ENCODE peak calls at places on chromosomes 3 and 15, in eight cellular contexts. M, F, R, J, K, B, D and W are unnamed samples.

GRCh38 chr3:195073866-195074860 is 196.8 kb downstream of the XXYLT1 start:
- DNase-seq in M (no peak), F (no peak), R (no peak), J (no peak), K (no peak), B (no peak), D (no peak), W (no peak)

GRCh38 chr3:66719796-66720195 is 219.0 kb upstream of the LRIG1 start:
- DNase-seq in M (no peak), F (no peak), R (peak; percentile 53), J (no peak), K (no peak), B (no peak), D (no peak), W (no peak)

GRCh38 chr3:185764168-185764988 is 60.5 kb downstream of the IGF2BP2 start:
- DNase-seq in M (no peak), F (no peak), R (no peak), J (no peak), K (no peak), B (peak; percentile 81), D (peak; percentile 54), W (no peak)

GRCh38 chr3:167350245-167350862 is 29.7 kb downstream of the ZBBX start:
- DNase-seq in M (peak; percentile 36), F (no peak), R (no peak), J (peak; percentile 9), K (peak; percentile 59), B (peak; percentile 37), D (no peak), W (no peak)

GRCh38 chr15:81410318-81410753 is 36.3 kb upstream of the TMC3 start:
- DNase-seq in M (peak; percentile 72), F (peak; percentile 39), R (no peak), J (peak; percentile 44), K (peak; percentile 78), B (peak; percentile 91), D (peak; percentile 74), W (no peak)

GRCh38 chr3:31724144-31724543 is 191.4 kb downstream of the STT3B start:
- DNase-seq in M (no peak), F (no peak), R (no peak), J (no peak), K (no peak), B (no peak), D (no peak), W (no peak)

GRCh38 chr3:15331606-15332404 is 581 bp downstream of the SH3BP5 start:
- DNase-seq in M (no peak), F (peak; percentile 60), R (no peak), J (peak; percentile 70), K (peak; percentile 24), B (peak; percentile 66), D (peak; percentile 27), W (peak; percentile 74)

GRCh38 chr3:64084640-64085039 is 61.3 kb upstream of the PSMD6 start:
- DNase-seq in M (no peak), F (no peak), R (no peak), J (no peak), K (peak; percentile 84), B (peak; percentile 75), D (peak; percentile 91), W (no peak)

GRCh38 chr3:43144811-43145490 is 39.1 kb upstream of the POMGNT2 start:
- DNase-seq in M (no peak), F (peak; percentile 19), R (peak; percentile 91), J (no peak), K (peak; percentile 76), B (peak; percentile 85), D (peak; percentile 59), W (no peak)

GRCh38 chr3:71247948-71248315 is 335.6 kb downstream of the FOXP1 start:
- DNase-seq in M (no peak), F (no peak), R (no peak), J (no peak), K (no peak), B (no peak), D (no peak), W (no peak)

GRCh38 chr3:125587039-125587664 is 8.1 kb downstream of the OSBPL11 start:
- DNase-seq in M (no peak), F (no peak), R (no peak), J (no peak), K (peak; percentile 4), B (peak; percentile 17), D (peak; percentile 18), W (no peak)

GRCh38 chr3:39134305-39134704 is 19.1 kb downstream of the CSRNP1 start:
- DNase-seq in M (no peak), F (no peak), R (no peak), J (no peak), K (no peak), B (no peak), D (no peak), W (no peak)

GRCh38 chr3:129001817-129002572 is 891 bp downstream of the EFCC1 start:
- DNase-seq in M (peak; percentile 51), F (no peak), R (no peak), J (no peak), K (no peak), B (peak; percentile 39), D (no peak), W (no peak)

DNA sequence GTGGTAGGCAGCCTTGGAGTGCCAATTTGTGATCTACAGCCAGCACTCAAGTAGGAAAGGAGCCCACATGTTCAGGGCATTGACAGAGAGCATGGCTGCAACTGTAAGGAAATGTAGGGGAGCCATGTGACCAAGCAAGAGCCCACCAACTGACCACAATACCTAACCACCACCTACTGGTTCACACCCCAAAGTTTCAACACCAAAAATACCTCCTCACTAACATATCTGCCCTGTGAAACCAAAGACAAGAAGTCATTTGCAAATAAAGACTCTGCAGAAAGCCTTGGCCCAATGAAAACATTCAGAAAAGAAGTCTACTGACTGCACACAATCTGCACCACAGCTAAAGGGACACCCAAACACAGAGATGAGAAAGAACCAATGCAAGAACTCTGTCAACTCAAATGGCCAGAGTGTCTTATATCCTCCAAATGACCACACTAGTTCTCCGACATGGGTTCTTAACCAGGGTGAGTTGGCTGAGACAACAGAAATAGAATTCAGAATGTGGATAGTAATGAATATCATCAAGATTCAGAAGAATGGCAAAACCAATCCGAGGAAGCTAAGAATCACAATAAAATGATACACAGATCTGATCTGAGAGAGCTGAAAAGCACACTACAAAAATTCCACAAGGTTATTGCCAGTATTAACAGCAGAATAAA is 40.6 kb downstream of the SLC9C1 start:
- DNase-seq in M (no peak), F (no peak), R (no peak), J (no peak), K (no peak), B (no peak), D (no peak), W (no peak)
- H3K36me3 ChIP-seq in M (no peaks in the 10 kb centered on the region), F (no peaks in the 10 kb centered on the region), R (no peaks in the 10 kb centered on the region), J (no peaks in the 10 kb centered on the region), K (no peaks in the 10 kb centered on the region), B (no peaks in the 10 kb centered on the region), D (no peaks in the 10 kb centered on the region), W (no peaks in the 10 kb centered on the region)

DNA sequence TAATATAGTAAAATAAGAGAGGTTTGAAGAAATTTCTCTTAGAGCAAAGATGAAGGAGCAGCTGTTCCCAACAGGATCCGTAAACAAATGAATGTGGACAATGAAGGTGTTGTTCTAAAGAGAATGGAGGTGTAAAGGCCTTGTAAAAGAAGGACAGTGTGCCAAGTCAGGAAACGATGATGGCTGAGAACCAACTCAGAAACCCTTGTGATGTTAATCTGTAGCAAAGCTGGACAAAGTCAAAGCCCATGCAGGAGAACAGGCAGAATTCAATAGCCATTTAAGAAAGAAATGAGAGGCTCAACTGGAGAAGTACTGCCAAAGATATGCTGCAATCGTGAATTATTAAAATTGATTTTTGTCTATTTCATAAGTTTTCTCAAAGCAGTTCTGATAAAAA is 192.2 kb downstream of the MBNL1 start:
- DNase-seq in M (no peak), F (no peak), R (no peak), J (no peak), K (no peak), B (no peak), D (no peak), W (no peak)
- H3K36me3 ChIP-seq in M (peaks cover 33% of the 10 kb centered on the region), F (peaks cover 2% of the 10 kb centered on the region), R (peaks cover 6% of the 10 kb centered on the region), J (no peaks in the 10 kb centered on the region), K (peaks cover 43% of the 10 kb centered on the region), B (peaks cover 69% of the 10 kb centered on the region), D (peaks cover 27% of the 10 kb centered on the region), W (no peaks in the 10 kb centered on the region)

DNA sequence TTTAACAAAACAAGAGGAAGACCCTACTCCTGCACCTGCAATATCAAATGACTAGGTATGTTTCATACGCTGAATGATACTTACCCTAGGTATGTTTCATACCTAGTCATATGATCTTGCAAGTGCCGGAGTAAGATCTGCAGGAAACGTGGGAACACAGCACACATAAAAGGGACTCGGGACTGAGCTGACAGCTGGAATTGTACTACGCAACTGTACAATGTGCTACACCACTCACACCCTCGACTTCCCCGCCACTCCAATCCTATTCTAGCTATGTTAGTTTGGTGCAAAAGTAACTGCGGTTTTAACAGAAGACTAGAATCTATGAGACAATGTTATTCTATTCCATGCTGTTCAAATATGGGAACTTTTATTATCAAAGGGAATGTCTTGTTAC is 22.0 kb downstream of the CRBN start:
- DNase-seq in M (no peak), F (no peak), R (no peak), J (no peak), K (no peak), B (no peak), D (no peak), W (no peak)
- H3K36me3 ChIP-seq in M (peaks cover 40% of the 10 kb centered on the region), F (peaks cover 9% of the 10 kb centered on the region), R (peaks cover 32% of the 10 kb centered on the region), J (peaks cover 49% of the 10 kb centered on the region), K (peaks cover 47% of the 10 kb centered on the region), B (peaks cover 29% of the 10 kb centered on the region), D (peaks cover 20% of the 10 kb centered on the region), W (no peaks in the 10 kb centered on the region)

DNA sequence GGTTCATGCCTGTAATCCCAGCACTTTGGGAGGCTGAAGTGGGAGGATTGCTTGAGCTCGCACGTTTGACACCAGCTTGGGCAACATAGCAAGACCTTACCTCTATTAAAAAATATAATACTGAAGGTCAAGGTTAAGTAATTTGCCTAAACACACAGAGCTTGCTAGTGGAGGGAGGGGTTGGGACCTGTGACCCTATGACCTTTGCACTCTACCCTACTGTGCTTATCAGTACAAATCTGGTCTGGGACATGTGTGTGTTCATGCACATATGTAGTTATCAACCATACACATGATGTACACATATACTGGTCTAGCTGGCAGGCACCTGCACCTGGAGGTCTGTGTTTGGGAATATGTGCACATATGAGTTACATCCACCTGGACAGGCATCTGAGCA is 117.9 kb upstream of the HACD2 start:
- DNase-seq in M (no peak), F (no peak), R (no peak), J (no peak), K (no peak), B (no peak), D (no peak), W (no peak)
- H3K36me3 ChIP-seq in M (no peaks in the 10 kb centered on the region), F (no peaks in the 10 kb centered on the region), R (no peaks in the 10 kb centered on the region), J (no peaks in the 10 kb centered on the region), K (no peaks in the 10 kb centered on the region), B (peaks cover 8% of the 10 kb centered on the region), D (peaks cover 62% of the 10 kb centered on the region), W (no peaks in the 10 kb centered on the region)

GRCh38 chr15:76274821-76275220 is 36.4 kb downstream of the ETFA start:
- DNase-seq in M (no peak), F (no peak), R (no peak), J (no peak), K (no peak), B (no peak), D (no peak), W (no peak)
- H3K36me3 ChIP-seq in M (peaks cover 24% of the 10 kb centered on the region), F (no peaks in the 10 kb centered on the region), R (peaks cover 27% of the 10 kb centered on the region), J (peaks cover 66% of the 10 kb centered on the region), K (no peaks in the 10 kb centered on the region), B (peaks cover 46% of the 10 kb centered on the region), D (peaks cover 14% of the 10 kb centered on the region), W (no peaks in the 10 kb centered on the region)

DNA sequence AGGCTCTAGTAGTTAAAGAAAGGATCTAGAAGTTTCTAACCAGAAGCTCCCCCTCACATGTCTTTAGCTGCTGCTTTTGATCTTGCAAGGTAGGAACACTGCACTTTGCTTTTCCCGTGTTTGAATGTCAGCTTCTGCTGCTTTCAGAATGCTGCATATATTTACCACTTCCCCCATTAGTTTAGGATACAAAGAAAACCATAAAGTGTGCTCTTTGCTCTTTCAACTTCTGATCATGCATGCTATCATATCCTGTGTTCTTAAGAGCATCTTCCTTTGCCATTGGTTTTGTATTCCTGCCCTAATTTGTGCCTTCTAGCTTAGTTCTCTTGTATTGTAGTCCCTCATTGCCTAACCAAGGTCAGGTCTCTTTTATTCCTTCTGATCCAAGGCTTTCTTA is 43.3 kb downstream of the ZNF609 start:
- DNase-seq in M (no peak), F (no peak), R (no peak), J (no peak), K (no peak), B (no peak), D (no peak), W (no peak)
- H3K36me3 ChIP-seq in M (no peaks in the 10 kb centered on the region), F (peaks cover 2% of the 10 kb centered on the region), R (peaks cover 10% of the 10 kb centered on the region), J (peaks cover 62% of the 10 kb centered on the region), K (no peaks in the 10 kb centered on the region), B (peaks cover 4% of the 10 kb centered on the region), D (peaks cover 23% of the 10 kb centered on the region), W (no peaks in the 10 kb centered on the region)